ENCODE peak calls at places on chromosomes 6 and 20, in ten cellular contexts. C is breast epithelium, N is gastrocnemius medialis, X is K562, H is A549, T is sigmoid colon, P is IMR-90, L is prostate gland, J is tibial nerve, F is HepG2. M is an unnamed sample.

GRCh38 chr6:56840467-56841371 is 114.2 kb upstream of the BEND6 start:
- DNase-seq in C (no peak), N (no peak), X (no peak), H (no peak), T (no peak), P (peak), L (no peak), J (no peak), F (peak), M (no peak)

GRCh38 chr6:162638931-162639574 is 88.5 kb downstream of the PRKN start:
- DNase-seq in C (no peak), N (no peak), X (no peak), H (no peak), T (no peak), P (no peak), L (no peak), J (no peak), F (no peak), M (no peak)

GRCh38 chr6:44234101-44235090 is 11.0 kb downstream of the SLC29A1 start:
- DNase-seq in C (peak), N (peak), X (peak), H (no peak), T (peak), P (peak), L (peak), J (peak), F (peak), M (peak)

GRCh38 chr6:46189726-46190125 is 18.9 kb upstream of the ENPP5 start:
- DNase-seq in C (no peak), N (no peak), X (no peak), H (no peak), T (no peak), P (no peak), L (no peak), J (no peak), F (no peak), M (no peak)

GRCh38 chr20:47126374-47126705 is 230.2 kb downstream of the ZMYND8 start:
- DNase-seq in C (no peak), N (no peak), X (no peak), H (no peak), T (no peak), P (no peak), L (no peak), J (no peak), F (no peak), M (no peak)

GRCh38 chr6:105783333-105783945 is 302.7 kb upstream of the PRDM1 start:
- DNase-seq in C (no peak), N (no peak), X (no peak), H (no peak), T (no peak), P (no peak), L (no peak), J (no peak), F (no peak), M (no peak)

GRCh38 chr6:152273002-152273401 is 364.2 kb downstream of the SYNE1 start:
- DNase-seq in C (no peak), N (peak), X (no peak), H (no peak), T (no peak), P (peak), L (no peak), J (no peak), F (no peak), M (peak)

GRCh38 chr20:32516985-32517873 is 67.9 kb downstream of the NOL4L start:
- DNase-seq in C (peak), N (no peak), X (no peak), H (no peak), T (no peak), P (peak), L (no peak), J (no peak), F (no peak), M (peak)

GRCh38 chr20:11777861-11778570 is 139.7 kb upstream of the BTBD3 start:
- DNase-seq in C (no peak), N (no peak), X (no peak), H (no peak), T (no peak), P (peak), L (no peak), J (no peak), F (no peak), M (peak)

GRCh38 chr6:154276810-154277577 is 79.6 kb downstream of the IPCEF1 start:
- DNase-seq in C (no peak), N (no peak), X (peak), H (peak), T (no peak), P (peak), L (no peak), J (no peak), F (peak), M (no peak)

GRCh38 chr6:158476389-158476788 is 83.5 kb upstream of the TMEM181 start:
- DNase-seq in C (no peak), N (no peak), X (no peak), H (no peak), T (no peak), P (no peak), L (no peak), J (no peak), F (no peak), M (no peak)

GRCh38 chr20:57900226-57900905 is 190.6 kb upstream of the PMEPA1 start:
- DNase-seq in C (peak), N (no peak), X (no peak), H (no peak), T (peak), P (no peak), L (no peak), J (no peak), F (no peak), M (no peak)

GRCh38 chr20:13525225-13525940 is 113.3 kb downstream of the TASP1 start:
- DNase-seq in C (no peak), N (no peak), X (no peak), H (peak), T (no peak), P (peak), L (no peak), J (no peak), F (peak), M (peak)

GRCh38 chr6:112150363-112150762 is 63.0 kb downstream of the FAM229B start:
- DNase-seq in C (no peak), N (peak), X (no peak), H (no peak), T (peak), P (peak), L (no peak), J (no peak), F (no peak), M (no peak)

GRCh38 chr6:169719117-169719516 is 5.2 kb downstream of the PHF10 start:
- DNase-seq in C (no peak), N (no peak), X (no peak), H (no peak), T (no peak), P (peak), L (no peak), J (no peak), F (no peak), M (no peak)

GRCh38 chr6:4780360-4780812 is 4.2 kb downstream of the CDYL start:
- DNase-seq in C (no peak), N (peak), X (no peak), H (no peak), T (no peak), P (peak), L (no peak), J (no peak), F (no peak), M (peak)

GRCh38 chr6:35731414-35731735 is 5.5 kb upstream of the ARMC12 start:
- DNase-seq in C (peak), N (peak), X (peak), H (peak), T (peak), P (peak), L (peak), J (peak), F (peak), M (peak)

GRCh38 chr20:5001174-5002076 is at the start of gene SLC23A2:
- DNase-seq in C (no peak), N (no peak), X (peak), H (peak), T (peak), P (no peak), L (peak), J (no peak), F (no peak), M (peak)

GRCh38 chr20:58019027-58019849 is 209.2 kb downstream of the ANKRD60 start:
- DNase-seq in C (no peak), N (no peak), X (no peak), H (no peak), T (no peak), P (peak), L (no peak), J (no peak), F (no peak), M (no peak)

GRCh38 chr20:1171461-1172093 is 13.2 kb downstream of the TMEM74B start:
- DNase-seq in C (no peak), N (no peak), X (peak), H (no peak), T (no peak), P (peak), L (no peak), J (no peak), F (peak), M (no peak)

GRCh38 chr6:165817148-165817547 is 154.1 kb upstream of the PDE10A start:
- DNase-seq in C (no peak), N (no peak), X (no peak), H (no peak), T (no peak), P (no peak), L (no peak), J (no peak), F (no peak), M (no peak)

GRCh38 chr6:7153807-7154206 is 46.0 kb downstream of the RREB1 start:
- DNase-seq in C (no peak), N (no peak), X (peak), H (no peak), T (no peak), P (no peak), L (no peak), J (no peak), F (no peak), M (no peak)

GRCh38 chr6:154824076-154824475 is 90.9 kb downstream of the SCAF8 start:
- DNase-seq in C (no peak), N (no peak), X (no peak), H (no peak), T (no peak), P (no peak), L (no peak), J (no peak), F (no peak), M (no peak)

GRCh38 chr6:136158398-136158797 is 91.7 kb downstream of the MTFR2 start:
- DNase-seq in C (no peak), N (peak), X (no peak), H (no peak), T (no peak), P (no peak), L (no peak), J (no peak), F (no peak), M (peak)

GRCh38 chr20:63855363-63856110 is 5.8 kb upstream of the ABHD16B start:
- DNase-seq in C (no peak), N (no peak), X (no peak), H (no peak), T (no peak), P (no peak), L (no peak), J (no peak), F (no peak), M (no peak)

GRCh38 chr6:130206474-130206873 is 16.3 kb downstream of the SAMD3 start:
- DNase-seq in C (no peak), N (no peak), X (peak), H (no peak), T (no peak), P (no peak), L (no peak), J (no peak), F (no peak), M (no peak)
- TF ChIP-seq POLR2A in C (no peak), N (no peak), X (no peak), H (no peak), T (no peak), P (no peak), L (no peak), J (no peak), F (no peak), M (no peak)

DNA sequence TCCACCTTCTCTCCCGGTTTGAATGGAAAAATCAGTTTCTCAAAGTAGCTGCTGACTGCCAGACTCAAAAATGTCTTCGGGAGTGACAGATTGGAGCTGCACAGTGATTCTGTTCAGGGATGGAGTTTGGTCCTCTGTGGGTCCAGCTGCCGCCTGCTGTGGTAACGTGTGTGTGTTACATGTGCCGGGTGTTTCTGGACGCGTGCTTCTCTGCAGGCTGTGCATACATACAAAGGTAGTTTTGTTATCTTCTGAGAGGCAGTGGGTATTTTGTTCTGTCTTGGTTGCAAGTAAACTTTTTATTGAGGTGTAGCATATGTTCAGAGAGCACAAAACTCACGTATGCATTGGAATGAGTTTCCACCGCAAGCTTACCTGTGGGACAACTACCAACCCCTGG is 41.3 kb upstream of the NAA20 start:
- DNase-seq in C (no peak), N (peak), X (no peak), H (peak), T (no peak), P (no peak), L (no peak), J (no peak), F (no peak), M (peak)
- H3K27ac ChIP-seq in C (peak), N (peak), X (no peak), H (peak), T (peak), P (peak), L (peak), J (peak), F (no peak), M (peak)

DNA sequence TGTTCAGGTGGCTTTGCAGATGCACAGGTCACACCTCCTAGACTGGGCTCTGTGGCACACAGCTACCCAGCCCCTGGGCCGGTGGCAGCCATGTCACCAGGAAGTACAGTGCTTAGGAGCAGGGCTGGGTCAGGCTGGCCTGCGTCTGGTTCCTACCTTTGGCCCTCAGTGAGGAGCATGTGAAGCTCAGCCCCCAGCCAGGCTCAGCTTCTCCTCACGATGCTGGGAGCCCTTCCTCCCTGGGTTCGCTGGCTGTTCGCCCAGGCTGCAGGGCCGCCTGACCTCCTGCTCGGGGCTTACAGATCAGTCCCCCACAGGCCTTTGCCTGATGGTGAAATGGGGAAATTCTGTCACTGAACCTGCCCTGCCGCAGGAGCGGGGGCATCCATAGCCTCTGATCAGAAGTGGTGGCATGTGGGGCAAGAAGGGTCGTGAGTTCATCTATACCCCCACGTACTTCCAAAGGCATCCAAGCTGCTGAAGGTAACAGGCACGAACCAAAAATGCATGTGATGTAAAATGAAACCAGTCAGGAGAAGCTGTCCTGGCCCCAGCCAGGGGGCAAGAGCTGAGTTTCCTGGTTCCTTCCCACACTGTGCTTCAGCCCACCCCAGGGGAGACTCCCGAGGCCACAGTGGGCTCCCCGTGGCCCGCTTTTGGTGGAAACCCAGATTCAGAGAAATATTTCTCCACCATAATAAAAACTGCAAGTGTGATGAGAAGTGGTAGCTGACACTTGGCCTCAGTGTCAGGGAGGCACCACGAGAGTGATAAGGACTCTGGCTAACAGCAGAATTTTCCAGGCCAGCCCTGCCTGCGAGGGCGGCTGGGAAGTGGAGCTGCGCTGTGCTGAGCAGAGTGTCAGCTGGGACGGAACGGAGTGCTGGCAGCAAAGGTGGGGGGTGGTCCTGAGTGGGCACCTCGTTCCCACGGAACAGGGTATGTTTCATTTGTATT is 22.8 kb downstream of the SPATA2 start:
- DNase-seq in C (peak), N (peak), X (no peak), H (no peak), T (peak), P (no peak), L (no peak), J (no peak), F (no peak), M (peak)
- TF ChIP-seq POLR2A in C (no peak), N (no peak), X (no peak), H (no peak), T (no peak), P (no peak), L (no peak), J (no peak), F (no peak), M (no peak)

GRCh38 chr6:13560651-13561044 is 13.8 kb upstream of the SIRT5 start:
- DNase-seq in C (no peak), N (no peak), X (peak), H (no peak), T (no peak), P (no peak), L (no peak), J (no peak), F (no peak), M (no peak)
- H3K27ac ChIP-seq in C (no peak), N (no peak), X (no peak), H (no peak), T (no peak), P (no peak), L (peak), J (no peak), F (no peak), M (no peak)

DNA sequence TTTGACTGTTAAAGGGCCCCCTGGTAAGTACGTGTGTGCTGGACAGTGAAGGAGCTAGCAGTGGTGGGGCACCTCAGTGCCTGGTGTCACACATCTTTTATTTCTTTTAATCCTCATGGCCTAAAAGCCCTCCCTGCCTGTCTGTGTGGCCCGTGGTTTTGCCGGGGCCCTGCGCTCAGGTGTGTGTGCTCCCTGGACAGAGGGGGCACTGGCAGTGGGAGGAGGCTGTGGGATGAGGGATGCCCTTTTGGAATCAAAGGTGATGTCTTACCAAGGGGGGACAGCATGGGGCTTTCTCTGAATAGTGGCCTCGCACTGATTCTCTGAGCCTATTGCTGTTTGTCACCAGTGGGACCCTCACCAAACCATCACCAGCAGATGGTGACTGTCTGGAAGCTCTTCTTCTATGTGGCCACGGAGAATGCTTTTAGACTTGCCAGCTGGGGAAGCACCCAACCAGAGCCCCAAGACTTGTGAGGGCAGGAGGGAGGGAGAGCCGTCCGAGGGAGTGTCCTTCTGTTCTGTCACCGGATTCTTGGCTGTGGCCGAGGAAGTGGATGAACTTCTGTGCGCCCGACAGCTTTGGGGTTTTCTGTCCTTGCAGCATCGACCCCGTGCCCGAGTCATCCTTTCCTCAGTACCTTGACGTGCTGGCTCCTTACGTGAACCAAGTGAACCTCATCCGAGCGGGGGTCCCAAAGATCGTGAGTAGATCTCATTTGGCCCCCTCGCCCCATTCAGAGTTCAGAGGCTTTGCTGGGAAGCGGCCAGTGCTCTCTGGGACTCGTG is 18.1 kb downstream of the PNLDC1 start:
- DNase-seq in C (no peak), N (no peak), X (no peak), H (no peak), T (no peak), P (no peak), L (no peak), J (no peak), F (no peak), M (no peak)
- TF ChIP-seq POLR2A in C (no peak), N (no peak), X (no peak), H (no peak), T (no peak), P (no peak), L (no peak), J (no peak), F (no peak), M (no peak)

DNA sequence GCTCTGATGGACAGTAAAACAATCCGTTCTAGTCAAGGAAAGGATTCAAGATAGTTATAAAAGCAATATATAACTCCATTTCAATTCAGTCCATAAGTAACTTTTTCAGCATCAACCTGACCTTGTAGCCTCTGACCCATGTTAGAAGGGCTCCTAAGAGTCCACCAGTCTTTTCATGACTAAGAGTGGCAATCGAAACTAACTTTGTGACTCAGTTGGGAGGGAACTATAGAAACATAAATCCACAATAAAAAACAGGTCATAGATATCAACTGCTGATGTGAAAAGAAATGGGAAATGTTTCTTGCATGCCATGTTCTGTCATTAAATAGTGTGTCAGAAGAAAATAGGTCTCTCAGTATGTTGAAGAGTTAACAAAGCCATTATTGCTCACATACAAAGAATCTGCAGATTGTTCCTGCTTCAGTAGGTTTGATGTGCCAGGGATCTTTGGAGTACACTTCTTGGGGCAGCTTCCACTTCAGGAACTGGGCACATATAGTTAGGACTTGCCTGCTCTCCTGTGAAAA is 16.2 kb upstream of the RBL1 start:
- DNase-seq in C (no peak), N (no peak), X (no peak), H (no peak), T (no peak), P (no peak), L (no peak), J (no peak), F (no peak), M (no peak)
- H3K27ac ChIP-seq in C (no peak), N (no peak), X (no peak), H (no peak), T (no peak), P (no peak), L (no peak), J (no peak), F (no peak), M (no peak)

DNA sequence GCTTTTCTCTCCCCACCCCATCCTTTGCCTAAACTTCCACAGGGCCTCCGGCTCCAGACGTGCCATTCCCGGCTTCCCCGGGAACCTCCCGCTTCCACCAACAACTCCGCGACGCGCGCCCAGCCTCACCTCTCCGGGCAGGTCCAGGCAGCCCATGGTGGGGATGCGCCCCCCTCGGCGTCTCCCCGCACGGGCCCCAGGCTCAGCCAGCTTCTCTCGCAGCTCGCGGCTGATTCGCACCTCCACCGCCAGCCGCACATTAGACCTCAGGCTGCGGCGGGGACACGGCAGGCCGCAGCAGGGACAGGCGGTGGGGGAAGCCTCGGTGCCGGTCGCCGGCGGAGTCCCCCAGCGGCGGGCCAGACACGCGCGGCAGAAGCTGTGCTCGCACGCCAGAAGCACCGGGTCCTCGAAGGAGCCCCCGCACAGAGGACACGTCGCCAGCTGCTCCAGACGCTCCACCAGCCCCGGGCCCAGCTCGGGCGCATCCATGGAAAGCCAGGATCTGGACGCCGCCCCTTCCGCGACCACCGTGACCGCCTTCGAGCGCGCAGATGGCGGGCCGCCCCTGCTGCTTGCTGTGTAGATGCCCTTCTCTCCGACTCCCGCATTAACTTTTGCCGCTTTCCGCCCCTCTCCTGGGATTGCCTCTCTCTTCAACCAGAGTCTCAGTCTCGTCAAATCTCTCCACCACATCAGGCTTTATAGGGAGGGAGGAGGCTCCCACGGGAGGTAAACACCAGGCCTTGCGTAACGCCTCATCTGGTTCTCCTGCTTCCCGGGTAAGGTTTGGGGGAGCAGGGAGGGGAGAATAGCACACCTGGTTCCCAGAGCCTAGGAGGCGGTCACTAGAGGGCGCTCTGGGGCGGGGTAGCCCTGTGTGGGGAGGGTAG is at the start of gene RNF39:
- DNase-seq in C (no peak), N (no peak), X (peak), H (no peak), T (no peak), P (no peak), L (peak), J (no peak), F (peak), M (no peak)
- TF ChIP-seq POLR2A in C (peak), N (no peak), X (no peak), H (no peak), T (no peak), P (no peak), L (peak), J (no peak), F (no peak), M (no peak)